ENCODE peak calls at places on chromosomes 5 and 9, in five cellular contexts. E, V, N, A and F are unnamed samples.

GRCh38 chr5:5164158-5164557 is 24.0 kb downstream of the ADAMTS16 start:
- DNase-seq in E (peak; percentile 47), V (no peak), N (no peak), A (no peak), F (no peak)

GRCh38 chr5:59209758-59210359 is 627.0 kb downstream of the RAB3C start:
- DNase-seq in E (peak; percentile 9), V (no peak), N (peak; percentile 77), A (no peak), F (no peak)

GRCh38 chr9:69035438-69036316 is at the start of gene FXN:
- DNase-seq in E (peak; percentile 81), V (peak; percentile 87), N (peak; percentile 75), A (peak; percentile 85), F (peak; percentile 65)

GRCh38 chr9:4077499-4078102 is 222.3 kb downstream of the GLIS3 start:
- DNase-seq in E (peak; percentile 85), V (peak; percentile 72), N (peak; percentile 90), A (peak; percentile 78), F (peak; percentile 62)

GRCh38 chr9:20564650-20565049 is 57.6 kb downstream of the MLLT3 start:
- DNase-seq in E (no peak), V (no peak), N (no peak), A (no peak), F (no peak)

GRCh38 chr5:139897342-139897741 is 101.7 kb downstream of the PSD2 start:
- DNase-seq in E (no peak), V (no peak), N (no peak), A (no peak), F (no peak)

GRCh38 chr9:132784286-132784820 is 93.7 kb downstream of the AK8 start:
- DNase-seq in E (no peak), V (no peak), N (no peak), A (no peak), F (no peak)

GRCh38 chr5:157562111-157562581 is 13.4 kb downstream of the ADAM19 start:
- DNase-seq in E (peak; percentile 78), V (no peak), N (peak; percentile 80), A (no peak), F (no peak)

GRCh38 chr9:131744715-131745201 is 4.9 kb upstream of the RAPGEF1 start:
- DNase-seq in E (no peak), V (no peak), N (no peak), A (no peak), F (no peak)

GRCh38 chr5:170632266-170632984 is 128.6 kb downstream of the KCNIP1 start:
- DNase-seq in E (no peak), V (peak; percentile 68), N (no peak), A (no peak), F (no peak)

GRCh38 chr9:69877852-69878507 is 57.4 kb downstream of the CFAP95 start:
- DNase-seq in E (peak; percentile 58), V (peak; percentile 50), N (peak; percentile 60), A (no peak), F (no peak)

GRCh38 chr5:180436275-180436674 is 57.9 kb upstream of the CNOT6 start:
- DNase-seq in E (no peak), V (no peak), N (no peak), A (no peak), F (no peak)

GRCh38 chr5:33794550-33795300 is 97.1 kb downstream of the ADAMTS12 start:
- DNase-seq in E (peak; percentile 55), V (no peak), N (peak; percentile 83), A (no peak), F (no peak)

GRCh38 chr5:96377167-96377566 is 55.9 kb downstream of the PCSK1 start:
- DNase-seq in E (no peak), V (no peak), N (no peak), A (no peak), F (no peak)

DNA sequence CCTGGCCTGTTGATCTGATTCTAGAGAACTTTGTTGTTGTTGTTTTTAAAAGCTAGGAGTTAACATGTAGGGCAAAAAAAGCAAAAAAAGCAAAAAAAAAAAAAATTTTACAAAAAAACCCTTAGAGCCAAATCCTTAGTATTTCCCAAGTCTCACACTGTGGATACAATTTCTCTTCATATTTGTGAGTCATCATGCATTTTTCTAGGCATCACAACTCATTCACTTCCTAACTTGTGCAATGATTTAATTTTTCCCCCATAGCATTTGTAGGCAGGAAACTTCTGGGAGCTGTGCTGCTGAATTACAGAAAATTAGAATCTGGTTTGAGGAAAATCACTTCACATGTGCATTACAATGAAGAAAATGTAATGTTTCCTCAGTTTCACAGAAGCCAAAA is 91.9 kb downstream of the MARCHF3 start:
- DNase-seq in E (peak; percentile 57), V (no peak), N (peak; percentile 87), A (no peak), F (no peak)
- TF ChIP-seq CTCF in E (no peak), V (no peak), N (no peak), A (no peak), F (no peak)

DNA sequence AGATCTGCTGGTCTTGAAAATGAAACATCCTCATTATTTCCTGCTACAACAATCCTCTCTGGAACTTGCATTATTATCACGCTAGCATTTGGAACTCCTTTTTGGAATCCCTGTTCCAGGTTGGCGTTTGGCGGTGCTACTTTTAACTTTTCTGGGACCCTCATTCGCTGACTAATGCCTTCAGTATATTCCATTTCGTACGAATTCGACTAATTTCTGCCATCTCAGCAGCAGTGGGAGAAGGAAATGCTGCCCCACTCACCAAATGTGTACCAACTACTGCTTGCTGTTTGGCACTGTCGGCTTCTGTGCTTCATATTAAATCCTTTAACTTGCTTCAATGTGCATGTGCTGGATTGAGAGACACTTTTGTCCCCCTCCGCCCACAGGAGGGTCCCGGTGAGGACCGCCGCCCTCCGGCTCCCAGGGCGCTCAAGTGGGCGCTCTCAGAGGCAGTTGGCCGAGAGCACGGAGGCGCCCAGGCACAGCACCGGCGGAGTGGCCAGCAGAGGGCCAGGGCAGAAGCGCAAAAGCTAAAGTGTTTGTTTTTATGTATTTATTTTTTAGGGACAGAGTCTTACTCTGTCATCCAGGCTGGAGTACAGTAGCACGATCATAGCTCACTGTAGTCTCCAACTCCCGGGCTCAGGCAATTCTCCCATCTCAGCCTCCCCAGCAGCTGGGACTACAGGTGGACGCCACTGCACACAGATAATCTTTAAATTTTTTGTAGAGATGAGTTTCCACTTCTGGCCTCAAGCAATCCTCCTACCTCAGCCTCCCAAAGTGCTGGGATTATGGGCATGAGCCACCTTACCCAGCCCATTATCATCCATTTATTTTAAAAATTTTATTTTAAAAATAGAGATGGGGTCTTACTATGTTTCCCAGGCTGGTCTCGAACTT is 11.9 kb downstream of the PDE6A start:
- DNase-seq in E (no peak), V (peak; percentile 47), N (no peak), A (no peak), F (no peak)
- H3K4me3 ChIP-seq in E (no peak overlapping the region), V (no peak overlapping the region), N (no peak overlapping the region), A (no peak overlapping the region), F (no peak overlapping the region)

DNA sequence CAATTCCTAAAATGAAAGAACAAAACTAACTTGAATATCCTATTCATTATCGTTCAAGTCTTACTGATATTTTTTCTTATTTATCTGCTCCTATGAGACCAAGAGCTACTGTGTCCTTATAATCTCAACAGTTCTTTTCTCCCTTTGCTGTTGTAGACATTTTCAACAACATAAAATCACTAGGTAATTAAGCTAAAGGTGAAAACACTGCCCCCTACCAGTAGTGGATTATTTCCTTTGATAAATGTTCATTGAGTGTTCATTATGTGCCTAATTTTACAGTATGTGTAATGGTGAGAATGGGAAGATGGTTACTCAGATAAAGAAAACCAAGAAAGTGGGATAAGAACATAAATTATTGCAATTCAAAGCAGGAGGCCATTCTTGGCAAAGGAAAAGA is 41.4 kb upstream of the PAPPA start:
- DNase-seq in E (peak; percentile 39), V (no peak), N (peak; percentile 51), A (no peak), F (no peak)
- TF ChIP-seq CTCF in E (peak; percentile 37), V (peak; percentile 47), N (peak; percentile 50), A (no peak), F (no peak)

DNA sequence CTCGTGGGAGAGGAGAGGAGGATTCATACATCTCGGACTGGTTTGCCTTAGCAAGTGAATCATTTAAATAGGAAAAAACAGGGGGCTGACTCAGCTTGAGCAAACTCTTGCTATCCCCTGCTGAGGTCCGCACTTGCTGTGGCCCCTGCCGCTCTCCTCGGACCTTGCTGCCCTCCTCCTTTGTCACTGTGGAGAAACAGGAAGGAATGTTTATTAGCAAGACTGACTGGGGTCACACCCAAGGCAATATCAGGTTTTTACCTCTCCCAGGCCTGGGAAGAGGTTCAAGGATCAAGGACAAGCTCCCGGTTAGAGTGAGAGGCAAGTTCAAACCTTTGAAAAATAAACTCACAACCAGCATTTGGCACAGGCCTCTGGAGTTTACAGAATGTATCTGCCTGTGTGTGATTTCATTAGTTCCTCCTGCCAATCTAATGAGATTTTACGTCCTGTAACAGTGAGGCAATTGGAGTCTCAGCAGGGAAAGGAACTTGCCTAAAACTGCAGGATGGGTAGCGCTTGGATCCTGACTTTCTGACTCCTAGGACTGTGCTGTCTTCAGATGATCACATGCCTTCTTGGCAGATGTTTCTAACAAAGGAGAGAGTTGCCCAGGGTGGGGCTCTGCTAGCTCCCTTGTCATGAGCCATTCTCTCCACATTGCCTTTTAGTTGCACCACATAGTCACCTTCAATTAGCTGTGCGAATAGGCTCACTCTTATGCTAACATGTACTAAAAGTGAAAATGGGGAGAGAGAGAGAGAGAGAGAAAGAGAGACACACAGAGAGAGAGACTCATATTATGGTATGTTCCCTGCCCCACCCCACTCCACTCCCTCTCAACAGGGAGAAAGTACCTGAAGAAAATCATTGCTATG is 108.6 kb upstream of the CDKN2B start:
- DNase-seq in E (peak; percentile 95), V (no peak), N (peak; percentile 79), A (peak; percentile 54), F (peak; percentile 70)
- H3K4me3 ChIP-seq in E (no peak overlapping the region), V (no peak overlapping the region), N (no peak overlapping the region), A (no peak overlapping the region), F (no peak overlapping the region)

GRCh38 chr9:93480728-93481324 is 27.4 kb upstream of the FAM120AOS start:
- DNase-seq in E (no peak), V (peak; percentile 23), N (no peak), A (no peak), F (no peak)
- TF ChIP-seq CTCF in E (no peak), V (peak; percentile 40), N (no peak), A (no peak), F (no peak)

DNA sequence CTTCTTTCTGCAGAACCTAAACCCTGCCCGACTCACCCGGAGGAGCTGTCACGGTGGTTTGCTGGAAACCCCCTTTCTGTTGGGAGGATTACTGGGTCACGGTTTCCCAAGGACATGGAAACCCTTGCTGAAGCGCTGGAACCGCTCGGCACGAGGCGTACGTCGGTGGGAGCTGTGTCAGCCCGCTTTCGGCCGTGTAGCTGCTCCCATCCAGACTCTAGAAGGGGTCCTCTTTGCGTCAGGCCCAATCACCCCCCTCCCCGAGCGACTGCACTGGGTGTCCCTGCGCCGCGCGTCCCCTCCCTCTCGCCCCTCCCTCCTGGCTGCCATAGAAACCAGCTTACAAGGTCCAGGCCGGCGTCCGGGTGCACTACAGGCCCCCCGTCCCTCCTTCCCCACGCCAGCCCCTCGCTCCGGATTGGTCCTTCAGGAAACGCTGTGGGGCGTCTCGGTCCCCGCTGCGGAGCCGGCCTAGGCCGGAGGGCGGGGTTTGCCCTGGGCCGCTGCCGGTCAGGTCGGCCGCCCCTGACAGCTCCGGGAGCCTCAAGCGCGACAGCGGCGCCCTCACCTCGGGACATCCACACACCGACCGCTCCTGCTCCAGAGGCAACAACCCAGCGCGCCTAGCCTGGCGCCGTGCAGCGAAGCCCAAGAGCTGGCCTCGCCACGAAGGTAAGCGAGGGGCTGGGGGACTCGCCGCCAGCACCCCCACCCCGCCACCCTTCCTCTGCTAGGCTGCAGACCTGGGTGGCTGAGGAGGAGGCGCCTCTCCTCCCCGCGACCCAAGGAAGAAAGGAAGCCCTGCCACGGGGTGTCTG is at the start of gene NIM1K:
- DNase-seq in E (peak; percentile 15), V (peak; percentile 80), N (peak; percentile 41), A (peak; percentile 62), F (peak; percentile 91)
- H3K4me3 ChIP-seq in E (peak within 1 kb of the TSS; percentile 36), V (peak within 1 kb of the TSS; percentile 70), N (peak within 1 kb of the TSS; percentile 57), A (peak within 1 kb of the TSS; percentile 28), F (peak within 1 kb of the TSS; percentile 36)

GRCh38 chr5:132807163-132807838 is 5.8 kb upstream of the SOWAHA start:
- DNase-seq in E (no peak), V (peak; percentile 71), N (no peak), A (no peak), F (no peak)
- TF ChIP-seq CTCF in E (peak; percentile 14), V (peak; percentile 51), N (no peak), A (no peak), F (no peak)